ENCODE peak calls at places on chromosome 22, in four cellular contexts. One of them, this sample, is unnamed. For H3K4me1, the result is how much of the 10 kb centered on the place peaks cover.

GRCh38 chr22:17106785-17107546 is 14.2 kb downstream of the TMEM121B start:
- DNase-seq in lower lobe of right lung: peak
- DNase-seq in ascending aorta: no peak
- DNase-seq in neural progenitor cell: peak
- DNase-seq in this sample: no peak

GRCh38 chr22:49237703-49238102 is 590.0 kb downstream of the BRD1 start:
- DNase-seq in lower lobe of right lung: no peak
- DNase-seq in ascending aorta: no peak
- DNase-seq in neural progenitor cell: no peak
- DNase-seq in this sample: no peak

GRCh38 chr22:48952256-48953102 is 875.2 kb downstream of the BRD1 start:
- DNase-seq in neural progenitor cell: no peak
- DNase-seq in lower lobe of right lung: no peak
- DNase-seq in ascending aorta: no peak
- DNase-seq in this sample: peak

GRCh38 chr22:39207141-39208012 is 37.4 kb downstream of the PDGFB start:
- DNase-seq in lower lobe of right lung: peak
- DNase-seq in neural progenitor cell: no peak
- DNase-seq in ascending aorta: no peak
- DNase-seq in this sample: no peak

GRCh38 chr22:49507607-49508292 is 319.9 kb downstream of the BRD1 start:
- DNase-seq in ascending aorta: no peak
- DNase-seq in neural progenitor cell: no peak
- DNase-seq in lower lobe of right lung: no peak
- DNase-seq in this sample: no peak

GRCh38 chr22:39662677-39663034 is 92.1 kb downstream of the CACNA1I start:
- DNase-seq in ascending aorta: no peak
- DNase-seq in lower lobe of right lung: no peak
- DNase-seq in neural progenitor cell: peak
- DNase-seq in this sample: no peak

GRCh38 chr22:49517721-49518120 is 310.0 kb downstream of the BRD1 start:
- DNase-seq in lower lobe of right lung: no peak
- DNase-seq in ascending aorta: no peak
- DNase-seq in neural progenitor cell: no peak
- DNase-seq in this sample: no peak

GRCh38 chr22:49751968-49752597 is 75.6 kb downstream of the BRD1 start:
- DNase-seq in neural progenitor cell: peak
- DNase-seq in ascending aorta: no peak
- DNase-seq in lower lobe of right lung: no peak
- DNase-seq in this sample: no peak

GRCh38 chr22:39254789-39255298 is 10.1 kb upstream of the PDGFB start:
- DNase-seq in ascending aorta: peak
- DNase-seq in neural progenitor cell: no peak
- DNase-seq in lower lobe of right lung: no peak
- DNase-seq in this sample: no peak

GRCh38 chr22:48096846-48097665 is 1334.6 kb downstream of the TBC1D22A start:
- DNase-seq in ascending aorta: no peak
- DNase-seq in neural progenitor cell: peak
- DNase-seq in lower lobe of right lung: no peak
- DNase-seq in this sample: no peak

GRCh38 chr22:21693999-21694341 is 28.2 kb downstream of the PPIL2 start:
- DNase-seq in lower lobe of right lung: no peak
- DNase-seq in ascending aorta: no peak
- DNase-seq in neural progenitor cell: no peak
- DNase-seq in this sample: no peak

GRCh38 chr22:33897621-33897910 is 22.7 kb downstream of the LARGE1 start:
- DNase-seq in lower lobe of right lung: no peak
- DNase-seq in ascending aorta: no peak
- DNase-seq in neural progenitor cell: no peak
- DNase-seq in this sample: no peak

GRCh38 chr22:28791124-28791523 is 9.2 kb downstream of the XBP1 start:
- DNase-seq in ascending aorta: no peak
- DNase-seq in lower lobe of right lung: no peak
- DNase-seq in neural progenitor cell: no peak
- DNase-seq in this sample: no peak

GRCh38 chr22:33867118-33867863 is 53.0 kb downstream of the LARGE1 start:
- DNase-seq in lower lobe of right lung: no peak
- DNase-seq in ascending aorta: no peak
- DNase-seq in neural progenitor cell: no peak
- DNase-seq in this sample: peak

GRCh38 chr22:21933899-21934298 is 18.7 kb downstream of the PPM1F start:
- DNase-seq in neural progenitor cell: no peak
- DNase-seq in lower lobe of right lung: no peak
- DNase-seq in ascending aorta: no peak
- DNase-seq in this sample: no peak

GRCh38 chr22:38336699-38337098 is 19.5 kb upstream of the CSNK1E start:
- DNase-seq in neural progenitor cell: no peak
- DNase-seq in ascending aorta: no peak
- DNase-seq in lower lobe of right lung: no peak
- DNase-seq in this sample: no peak

GRCh38 chr22:20448630-20449029 is 11.0 kb upstream of the SCARF2 start:
- DNase-seq in ascending aorta: no peak
- DNase-seq in lower lobe of right lung: no peak
- DNase-seq in neural progenitor cell: no peak
- DNase-seq in this sample: no peak

GRCh38 chr22:20868225-20868944 is 9.6 kb downstream of the SNAP29 start:
- DNase-seq in neural progenitor cell: no peak
- DNase-seq in lower lobe of right lung: no peak
- DNase-seq in ascending aorta: no peak
- DNase-seq in this sample: no peak

GRCh38 chr22:23103199-23103954 is 33.1 kb downstream of the GNAZ start:
- DNase-seq in neural progenitor cell: no peak
- DNase-seq in lower lobe of right lung: no peak
- DNase-seq in ascending aorta: no peak
- DNase-seq in this sample: no peak

GRCh38 chr22:25069758-25070461 is 117.4 kb downstream of the KIAA1671 start:
- DNase-seq in lower lobe of right lung: no peak
- DNase-seq in ascending aorta: no peak
- DNase-seq in neural progenitor cell: no peak
- DNase-seq in this sample: no peak

GRCh38 chr22:20061481-20061861 is 18.6 kb upstream of the DGCR8 start:
- DNase-seq in neural progenitor cell: no peak
- DNase-seq in ascending aorta: no peak
- DNase-seq in lower lobe of right lung: no peak
- DNase-seq in this sample: no peak

GRCh38 chr22:39514373-39514973 is 5.9 kb upstream of the ATF4 start:
- DNase-seq in ascending aorta: no peak
- DNase-seq in lower lobe of right lung: peak
- DNase-seq in neural progenitor cell: peak
- DNase-seq in this sample: peak

GRCh38 chr22:26172389-26172990 is 3.2 kb downstream of the SEZ6L start:
- DNase-seq in ascending aorta: no peak
- DNase-seq in neural progenitor cell: peak
- DNase-seq in lower lobe of right lung: no peak
- DNase-seq in this sample: peak

GRCh38 chr22:20312396-20313191 is 7.3 kb downstream of the DGCR6L start:
- DNase-seq in neural progenitor cell: peak
- DNase-seq in lower lobe of right lung: peak
- DNase-seq in ascending aorta: no peak
- DNase-seq in this sample: peak

GRCh38 chr22:29309332-29310064 is 3.0 kb downstream of the GAS2L1 start:
- DNase-seq in lower lobe of right lung: peak
- DNase-seq in neural progenitor cell: no peak
- DNase-seq in ascending aorta: no peak
- DNase-seq in this sample: peak

GRCh38 chr22:48941903-48942625 is 885.6 kb downstream of the BRD1 start:
- DNase-seq in neural progenitor cell: no peak
- DNase-seq in lower lobe of right lung: no peak
- DNase-seq in ascending aorta: no peak
- DNase-seq in this sample: no peak

DNA sequence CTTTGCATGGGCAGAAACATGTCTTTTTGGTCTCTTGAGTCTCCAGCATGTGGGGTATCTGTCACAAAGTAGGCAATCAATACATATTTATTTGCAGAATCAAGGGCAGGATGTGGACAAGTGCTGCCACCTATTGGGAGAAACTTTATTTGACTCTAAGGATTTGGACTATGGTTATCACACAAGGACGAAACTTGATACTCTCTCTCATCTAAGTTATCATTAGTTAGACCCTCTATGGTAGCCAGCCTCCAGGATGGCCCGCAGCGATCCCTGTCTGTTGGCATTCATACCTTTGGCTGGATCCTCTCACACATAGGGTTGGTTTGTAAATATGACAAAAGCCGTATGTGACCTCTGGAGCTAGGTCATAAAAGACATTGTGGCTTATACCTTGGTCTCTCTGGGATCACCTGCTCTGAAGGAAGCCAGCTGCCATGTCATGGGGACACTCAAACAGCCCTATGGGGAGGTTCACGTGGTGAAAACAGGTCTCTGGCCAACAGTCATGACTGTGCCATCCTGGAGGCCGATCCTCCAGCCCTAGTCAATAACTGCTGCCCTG is 1.1 kb upstream of the FBXO7 start:
- DNase-seq in neural progenitor cell: peak
- DNase-seq in ascending aorta: no peak
- DNase-seq in lower lobe of right lung: no peak
- DNase-seq in this sample: peak
- H3K4me1 ChIP-seq in neural progenitor cell: under half
- H3K4me1 ChIP-seq in ascending aorta: under half
- H3K4me1 ChIP-seq in lower lobe of right lung: under half
- H3K4me1 ChIP-seq in this sample: under half

DNA sequence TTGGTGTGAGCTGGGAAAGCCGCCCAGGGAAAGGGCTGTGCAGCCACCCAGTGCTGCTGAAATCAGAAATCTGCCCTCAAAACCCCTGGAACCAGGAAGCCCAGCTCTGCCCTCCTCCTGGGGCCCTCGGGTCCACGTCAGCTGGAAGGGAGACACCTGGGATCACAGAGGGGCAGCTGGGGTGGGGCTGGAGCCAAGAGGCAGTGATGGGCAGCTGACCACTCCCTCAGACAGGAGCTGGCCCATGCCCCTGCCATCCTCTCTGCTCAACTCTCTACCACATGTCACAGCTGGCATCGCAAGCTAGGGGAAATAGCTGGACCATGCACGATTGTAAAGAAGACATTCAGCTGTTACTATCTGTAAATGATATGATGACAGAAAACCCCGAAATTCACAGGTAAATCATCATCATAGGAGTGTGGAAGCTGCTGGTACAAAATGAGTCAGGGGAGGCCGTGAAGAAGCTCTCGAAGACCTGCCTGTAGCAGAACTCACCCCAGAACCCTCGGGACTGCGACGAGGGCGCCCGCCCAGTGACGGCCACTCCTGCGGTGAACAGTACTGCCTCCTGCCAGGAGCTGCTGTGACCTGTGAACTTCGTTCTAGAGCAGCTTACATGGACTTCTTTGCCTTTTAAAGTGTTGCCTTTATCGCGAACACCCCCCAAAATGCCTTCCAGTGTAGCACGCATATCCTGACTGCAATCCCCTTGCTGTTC is 55.9 kb downstream of the CERK start:
- DNase-seq in ascending aorta: no peak
- DNase-seq in lower lobe of right lung: no peak
- DNase-seq in neural progenitor cell: no peak
- DNase-seq in this sample: no peak
- H3K27ac ChIP-seq in ascending aorta: no peak
- H3K27ac ChIP-seq in lower lobe of right lung: no peak
- H3K27ac ChIP-seq in neural progenitor cell: no peak
- H3K27ac ChIP-seq in this sample: no peak

DNA sequence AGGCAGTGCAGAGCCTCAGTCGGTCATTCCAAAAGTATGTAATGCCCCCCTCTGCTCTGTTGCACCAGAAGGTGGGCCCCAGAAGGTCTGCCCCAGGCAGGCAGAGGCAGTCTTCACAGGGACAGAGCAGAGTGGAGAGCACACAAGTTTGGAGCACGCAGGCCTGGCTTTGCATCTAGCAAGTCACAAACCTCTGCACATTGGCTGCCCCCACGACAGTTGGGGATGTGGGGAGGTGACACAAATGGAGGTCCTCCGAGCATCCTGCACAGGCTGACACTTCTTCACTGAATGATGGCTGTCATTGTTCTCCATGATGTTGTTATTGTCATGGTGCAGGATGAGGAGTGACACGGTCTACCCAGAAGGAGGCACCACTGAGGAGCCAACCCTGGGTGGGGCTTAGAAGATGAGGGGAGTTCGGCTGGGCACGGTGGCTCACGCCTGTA is 11.9 kb downstream of the TOM1 start:
- DNase-seq in neural progenitor cell: no peak
- DNase-seq in lower lobe of right lung: no peak
- DNase-seq in ascending aorta: no peak
- DNase-seq in this sample: peak
- H3K4me1 ChIP-seq in neural progenitor cell: under half
- H3K4me1 ChIP-seq in lower lobe of right lung: half or more
- H3K4me1 ChIP-seq in ascending aorta: under half
- H3K4me1 ChIP-seq in this sample: under half

DNA sequence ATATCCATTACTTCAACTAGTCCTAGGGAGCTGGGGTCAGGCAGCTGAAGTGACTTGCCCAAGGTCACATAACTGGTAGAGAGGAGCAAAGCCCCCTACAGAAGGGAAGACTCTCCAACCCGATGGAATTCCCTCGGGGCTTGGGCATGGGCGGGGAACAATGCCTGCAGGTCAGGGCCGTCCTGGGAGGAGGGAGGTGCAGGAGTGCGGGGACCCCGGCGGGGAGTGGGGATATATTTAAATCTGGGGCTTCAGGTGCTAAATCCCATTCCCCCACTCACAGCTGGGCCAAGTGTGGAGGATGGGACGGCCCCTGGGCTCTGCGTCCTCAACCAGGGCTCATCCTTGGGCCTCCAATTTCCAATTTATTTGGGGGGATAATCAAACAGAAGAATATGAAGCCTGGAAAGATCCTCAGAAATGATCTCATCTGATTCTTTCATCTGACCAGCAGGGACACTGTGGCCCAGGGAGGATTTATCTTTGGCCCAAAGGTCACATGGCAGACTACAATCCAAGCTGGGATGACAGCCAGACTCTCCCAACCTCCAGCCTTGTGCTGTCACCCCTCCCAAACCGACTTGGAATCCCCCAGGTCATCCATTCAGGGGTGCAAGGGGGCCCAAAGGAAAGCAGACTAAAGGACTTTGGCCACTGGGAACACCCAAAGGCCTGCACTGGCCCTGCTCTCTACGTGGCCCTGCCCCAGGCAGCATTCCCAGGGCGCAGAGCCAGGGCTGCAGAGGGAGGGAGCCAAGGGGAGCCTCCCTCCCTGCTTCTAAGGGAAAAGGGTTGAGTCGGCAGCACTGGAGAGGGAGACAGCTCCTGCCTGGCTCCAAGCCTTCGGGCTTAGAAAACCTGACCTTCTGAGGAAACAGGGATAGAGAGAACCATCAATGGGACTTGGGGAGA is 8.7 kb upstream of the C1QTNF6 start:
- DNase-seq in lower lobe of right lung: peak
- DNase-seq in neural progenitor cell: peak
- DNase-seq in ascending aorta: peak
- DNase-seq in this sample: peak
- H3K27ac ChIP-seq in lower lobe of right lung: peak
- H3K27ac ChIP-seq in neural progenitor cell: no peak
- H3K27ac ChIP-seq in ascending aorta: peak
- H3K27ac ChIP-seq in this sample: peak

GRCh38 chr22:42648368-42649260 is 578 bp downstream of the CYB5R3 start:
- DNase-seq in ascending aorta: no peak
- DNase-seq in neural progenitor cell: no peak
- DNase-seq in lower lobe of right lung: peak
- DNase-seq in this sample: peak
- H3K4me1 ChIP-seq in ascending aorta: under half
- H3K4me1 ChIP-seq in neural progenitor cell: under half
- H3K4me1 ChIP-seq in lower lobe of right lung: half or more
- H3K4me1 ChIP-seq in this sample: under half

GRCh38 chr22:44460287-44461082 is 37.5 kb downstream of the RTL6 start:
- DNase-seq in lower lobe of right lung: no peak
- DNase-seq in ascending aorta: no peak
- DNase-seq in neural progenitor cell: no peak
- DNase-seq in this sample: peak
- H3K27ac ChIP-seq in lower lobe of right lung: no peak
- H3K27ac ChIP-seq in ascending aorta: no peak
- H3K27ac ChIP-seq in neural progenitor cell: no peak
- H3K27ac ChIP-seq in this sample: no peak